ENCODE peak calls at places on chromosome 4, in nine cellular contexts. I, O, U, G, W, E, Y, T and L are unnamed samples.
A peak's percentile ranks its signal among the peaks of the same experiment; 100 is the strongest.

GRCh38 chr4:73064536-73064935 is 5.0 kb downstream of the COX18 start:
- DNase-seq in Y (no peak), G (no peak), T (no peak), E (no peak), I (no peak), U (no peak), O (no peak), W (no peak), L (no peak)

GRCh38 chr4:165096776-165097175 is 15.9 kb downstream of the TMEM192 start:
- DNase-seq in T (peak; percentile 60), W (no peak), G (no peak), E (no peak), Y (no peak), I (no peak), O (no peak), U (peak; percentile 6), L (peak; percentile 5)

GRCh38 chr4:99783940-99784339 is 32.7 kb upstream of the DAPP1 start:
- DNase-seq in G (no peak), E (no peak), O (no peak), W (no peak), T (no peak), U (no peak), I (no peak), Y (no peak), L (no peak)

GRCh38 chr4:2940267-2941137 is 22.7 kb downstream of the NOP14 start:
- DNase-seq in I (no peak), U (no peak), E (no peak), W (no peak), G (no peak), Y (no peak), T (no peak), O (no peak), L (no peak)

GRCh38 chr4:155758500-155759371 is at the start of gene GUCY1B1:
- DNase-seq in O (peak; percentile 64), I (peak; percentile 97), Y (peak; percentile 4), E (peak; percentile 94), G (peak; percentile 24), U (peak; percentile 94), T (peak; percentile 41), W (peak; percentile 97), L (peak; percentile 80)

GRCh38 chr4:123481034-123481433 is 84.4 kb downstream of the SPRY1 start:
- DNase-seq in E (no peak), Y (no peak), O (peak; percentile 19), W (no peak), T (no peak), G (no peak), I (no peak), U (peak; percentile 61), L (no peak)

GRCh38 chr4:169900241-169900845 is 125.9 kb downstream of the MFAP3L start:
- DNase-seq in T (no peak), U (no peak), Y (no peak), O (no peak), W (no peak), E (no peak), I (no peak), G (no peak), L (no peak)

GRCh38 chr4:75004755-75005668 is 72.1 kb downstream of the PARM1 start:
- DNase-seq in Y (no peak), I (no peak), W (peak; percentile 16), G (no peak), E (peak; percentile 55), T (no peak), O (no peak), U (no peak), L (no peak)

GRCh38 chr4:20256381-20256881 is 4.7 kb downstream of the SLIT2 start:
- DNase-seq in Y (no peak), E (no peak), U (no peak), O (no peak), I (no peak), W (no peak), G (no peak), T (no peak), L (no peak)

GRCh38 chr4:46211406-46211805 is 87.6 kb upstream of the GABRG1 start:
- DNase-seq in U (no peak), W (no peak), E (no peak), Y (no peak), O (no peak), T (no peak), I (no peak), G (no peak), L (no peak)

GRCh38 chr4:57550143-57550542 is 440.0 kb upstream of the IGFBP7 start:
- DNase-seq in Y (no peak), U (no peak), G (no peak), O (no peak), T (no peak), I (no peak), W (no peak), E (no peak), L (no peak)

GRCh38 chr4:152686452-152687013 is 6.7 kb upstream of the TMEM154 start:
- DNase-seq in U (no peak), T (no peak), G (no peak), O (no peak), Y (no peak), W (no peak), E (no peak), I (no peak), L (no peak)

GRCh38 chr4:112648263-112649054 is 11.5 kb downstream of the LARP7 start:
- DNase-seq in U (no peak), G (no peak), W (no peak), I (no peak), E (no peak), T (no peak), O (no peak), Y (no peak), L (no peak)

GRCh38 chr4:78551420-78552351 is at the start of gene ANXA3:
- DNase-seq in U (no peak), G (no peak), Y (no peak), O (no peak), E (peak; percentile 94), T (no peak), I (no peak), W (peak; percentile 29), L (no peak)

GRCh38 chr4:163611172-163611571 is 116.7 kb downstream of the TMA16 start:
- DNase-seq in G (no peak), T (peak; percentile 1), U (no peak), O (no peak), W (no peak), E (no peak), I (no peak), Y (no peak), L (no peak)

GRCh38 chr4:152118108-152118507 is 357.3 kb upstream of the GATB start:
- DNase-seq in U (no peak), T (no peak), G (no peak), W (no peak), O (no peak), E (no peak), I (no peak), Y (no peak), L (no peak)

GRCh38 chr4:173835863-173836262 is 305.8 kb upstream of the HAND2 start:
- DNase-seq in O (no peak), G (no peak), Y (no peak), U (peak; percentile 3), E (no peak), W (peak; percentile 36), T (peak; percentile 89), I (no peak), L (peak; percentile 8)

GRCh38 chr4:171928336-171928735 is 115.1 kb downstream of the GALNTL6 start:
- DNase-seq in Y (no peak), T (no peak), E (no peak), W (no peak), G (no peak), O (no peak), U (no peak), I (no peak), L (peak; percentile 2)

GRCh38 chr4:2402453-2402852 is 16.0 kb downstream of the ZFYVE28 start:
- DNase-seq in O (no peak), G (no peak), T (no peak), E (peak; percentile 18), I (no peak), W (no peak), Y (no peak), U (no peak), L (no peak)

GRCh38 chr4:27357283-27357682 is 496.6 kb downstream of the STIM2 start:
- DNase-seq in E (no peak), U (no peak), I (no peak), Y (no peak), G (no peak), T (peak; percentile 21), O (no peak), W (no peak), L (no peak)

GRCh38 chr4:38759077-38759789 is 23.6 kb downstream of the TLR10 start:
- DNase-seq in G (peak; percentile 48), T (peak; percentile 98), O (no peak), W (peak; percentile 75), Y (peak; percentile 35), U (peak; percentile 77), I (peak; percentile 59), E (no peak), L (no peak)

GRCh38 chr4:105122334-105122733 is 24.3 kb upstream of the TET2 start:
- DNase-seq in I (no peak), U (peak; percentile 58), G (no peak), W (no peak), E (no peak), T (no peak), O (no peak), Y (no peak), L (no peak)

GRCh38 chr4:118765399-118765798 is 70.5 kb downstream of the SEC24D start:
- DNase-seq in Y (no peak), I (no peak), U (peak; percentile 89), O (peak; percentile 95), T (peak; percentile 63), E (no peak), W (peak; percentile 38), G (no peak), L (peak; percentile 95)

GRCh38 chr4:26051278-26051677 is 137.3 kb downstream of the SMIM20 start:
- DNase-seq in O (no peak), I (no peak), E (no peak), Y (no peak), G (no peak), U (no peak), W (no peak), T (no peak), L (peak; percentile 28)